ENCODE peak calls at places on chromosomes 1 and 21, in ten cellular contexts. V, D, O, A, K, I, N, G, B and H are unnamed samples.

GRCh38 chr1:116571215-116571919 is 541 bp upstream of the CD58 start:
- DNase-seq in O (no peak), B (no peak), N (no peak), K (no peak), D (no peak), G (no peak), I (peak; percentile 7), A (no peak), V (no peak), H (no peak)

GRCh38 chr1:245946905-245947304 is 560.2 kb downstream of the SMYD3 start:
- DNase-seq in N (no peak), B (no peak), A (peak; percentile 52), O (no peak), D (no peak), V (no peak), I (peak; percentile 3), K (no peak), G (peak; percentile 38), H (no peak)

GRCh38 chr1:165954940-165955339 is 127.5 kb downstream of the UCK2 start:
- DNase-seq in D (no peak), O (no peak), I (no peak), B (no peak), V (peak; percentile 79), A (peak; percentile 87), N (no peak), K (no peak), G (no peak), H (peak; percentile 6)

GRCh38 chr1:46058936-46059335 is 73.5 kb downstream of the PIK3R3 start:
- DNase-seq in G (no peak), D (no peak), A (no peak), B (no peak), N (no peak), K (no peak), V (no peak), I (no peak), O (no peak), H (no peak)

GRCh38 chr1:56235909-56236510 is 343.4 kb downstream of the PLPP3 start:
- DNase-seq in A (no peak), V (no peak), B (no peak), I (no peak), N (no peak), G (no peak), K (no peak), O (no peak), D (no peak), H (no peak)

GRCh38 chr1:158117854-158118691 is 62.6 kb upstream of the CD1D start:
- DNase-seq in N (no peak), V (peak; percentile 62), D (peak; percentile 43), G (peak; percentile 40), O (peak; percentile 72), I (peak; percentile 58), B (peak; percentile 44), A (peak; percentile 71), K (no peak), H (peak; percentile 34)

GRCh38 chr21:19065164-19065563 is 661.6 kb upstream of the TMPRSS15 start:
- DNase-seq in I (no peak), K (no peak), A (no peak), B (no peak), N (no peak), O (no peak), D (no peak), G (no peak), V (no peak), H (no peak)

GRCh38 chr1:58249729-58250586 is 296.6 kb downstream of the OMA1 start:
- DNase-seq in O (peak; percentile 18), A (peak; percentile 57), I (peak; percentile 14), D (peak; percentile 22), V (peak; percentile 69), G (peak; percentile 57), K (peak; percentile 42), B (no peak), N (no peak), H (peak; percentile 45)

GRCh38 chr1:204992499-204992898 is 50.5 kb upstream of the CNTN2 start:
- DNase-seq in G (no peak), I (no peak), A (no peak), B (no peak), O (peak; percentile 53), V (no peak), D (no peak), N (no peak), K (no peak), H (no peak)

GRCh38 chr1:192907545-192908243 is 98.9 kb downstream of the RGS2 start:
- DNase-seq in D (no peak), K (peak; percentile 34), N (no peak), A (peak; percentile 70), I (no peak), B (no peak), G (no peak), V (no peak), O (no peak), H (peak; percentile 80)

GRCh38 chr1:234969011-234969441 is 159.6 kb downstream of the TOMM20 start:
- DNase-seq in G (no peak), N (no peak), V (no peak), D (no peak), B (no peak), O (no peak), A (no peak), I (no peak), K (no peak), H (peak; percentile 52)

GRCh38 chr1:201503397-201504176 is 3.3 kb downstream of the CSRP1 start:
- DNase-seq in B (peak; percentile 83), A (peak; percentile 99), I (peak; percentile 96), G (peak; percentile 49), D (no peak), O (no peak), N (no peak), K (peak; percentile 99), V (peak; percentile 43), H (peak; percentile 99)

GRCh38 chr1:30169269-30169668 is 554.1 kb downstream of the MATN1 start:
- DNase-seq in V (no peak), G (no peak), O (no peak), N (no peak), A (no peak), I (no peak), B (no peak), K (no peak), D (no peak), H (no peak)

GRCh38 chr1:33306561-33307493 is 14.1 kb downstream of the A3GALT2 start:
- DNase-seq in B (no peak), A (peak; percentile 68), N (no peak), O (no peak), I (peak; percentile 16), G (no peak), V (no peak), D (no peak), K (no peak), H (no peak)

GRCh38 chr1:161013104-161013590 is 7.8 kb downstream of the F11R start:
- DNase-seq in B (no peak), A (peak; percentile 62), D (no peak), O (no peak), K (no peak), I (peak; percentile 84), V (no peak), G (no peak), N (no peak), H (peak; percentile 64)

GRCh38 chr1:214707306-214708087 is 104.5 kb downstream of the CENPF start:
- DNase-seq in G (no peak), I (no peak), B (no peak), D (no peak), O (no peak), A (peak; percentile 5), V (no peak), K (peak; percentile 33), N (no peak), H (peak; percentile 99)

GRCh38 chr1:51336004-51336403 is 5.6 kb upstream of the TTC39A start:
- DNase-seq in I (no peak), O (no peak), V (no peak), D (no peak), G (no peak), K (no peak), N (no peak), A (no peak), B (no peak), H (no peak)

GRCh38 chr1:206799311-206799710 is 27.0 kb upstream of the IL10 start:
- DNase-seq in D (no peak), V (no peak), K (no peak), I (no peak), A (no peak), O (no peak), N (no peak), B (no peak), G (no peak), H (no peak)

GRCh38 chr1:197268012-197268411 is at the start of gene CRB1:
- DNase-seq in N (no peak), V (peak; percentile 20), O (no peak), B (no peak), D (no peak), G (peak; percentile 92), K (no peak), A (peak; percentile 6), I (no peak), H (no peak)